ENCODE peak calls at places on chromosomes 12 and 14, in six cellular contexts. B is heart left ventricle, M is RWPE1, U is AG09319, O is fibroblast of mammary gland, J is neural progenitor cell. I is an unnamed sample.

GRCh38 chr14:59356298-59356697 is 108.9 kb downstream of the GPR135 start:
- DNase-seq in J (no peak), U (no peak), M (no peak), B (no peak), O (no peak), I (peak; percentile 52)

GRCh38 chr12:69880566-69880965 is 55.5 kb downstream of the MYRFL start:
- DNase-seq in U (no peak), B (no peak), M (no peak), O (peak; percentile 36), J (peak; percentile 38), I (peak; percentile 79)

GRCh38 chr14:33618361-33619095 is 332.3 kb downstream of the EGLN3 start:
- DNase-seq in O (peak; percentile 11), J (no peak), M (no peak), U (no peak), B (no peak), I (peak; percentile 55)

GRCh38 chr12:105522166-105522825 is 191.8 kb downstream of the C12orf75 start:
- DNase-seq in J (no peak), O (peak; percentile 12), M (no peak), B (no peak), U (no peak), I (no peak)

GRCh38 chr12:48995061-48995879 is 3.9 kb downstream of the DDN start:
- DNase-seq in O (peak; percentile 73), M (peak; percentile 97), B (peak; percentile 85), J (peak; percentile 94), U (no peak), I (peak; percentile 99)

GRCh38 chr14:104404922-104405321 is 174.6 kb upstream of the C14orf180 start:
- DNase-seq in B (no peak), J (no peak), O (no peak), U (no peak), M (no peak), I (no peak)

GRCh38 chr12:132479291-132479690 is 10.7 kb upstream of the FBRSL1 start:
- DNase-seq in M (no peak), B (peak; percentile 13), J (no peak), O (no peak), U (no peak), I (no peak)

GRCh38 chr12:44015333-44015941 is 179.6 kb downstream of the TMEM117 start:
- DNase-seq in B (no peak), M (peak; percentile 38), J (peak; percentile 65), O (peak; percentile 69), U (peak; percentile 12), I (no peak)

GRCh38 chr12:102478416-102479098 is 1.8 kb downstream of the IGF1 start:
- DNase-seq in J (peak; percentile 64), U (no peak), O (no peak), B (no peak), M (no peak), I (peak; percentile 79)

GRCh38 chr12:124321556-124322270 is 26.8 kb downstream of the RFLNA start:
- DNase-seq in B (no peak), M (no peak), U (no peak), J (no peak), O (peak; percentile 37), I (peak; percentile 70)

GRCh38 chr12:51393676-51394545 is 2.7 kb upstream of the GALNT6 start:
- DNase-seq in B (peak; percentile 49), O (peak; percentile 93), U (peak; percentile 64), J (no peak), M (peak; percentile 79), I (peak; percentile 41)

I was measured in endodermal cell.